ENCODE peak calls at places on chromosome 2, in seven cellular contexts. F, N, G, B, E, X and L are unnamed samples.

GRCh38 chr2:211802611-211803010 is 736.0 kb downstream of the ERBB4 start:
- DNase-seq in N (no peak), F (no peak), E (no peak), G (no peak), B (no peak), X (no peak), L (no peak)

GRCh38 chr2:201813996-201814845 is 7.9 kb downstream of the CDK15 start:
- DNase-seq in G (no peak), F (no peak), E (no peak), B (no peak), X (no peak), N (no peak), L (no peak)

GRCh38 chr2:96342085-96342484 is 6.5 kb downstream of the NCAPH start:
- DNase-seq in X (no peak), N (no peak), E (peak; percentile 67), B (no peak), F (peak; percentile 78), G (no peak), L (no peak)

GRCh38 chr2:240988146-240988545 is 10.3 kb upstream of the SNED1 start:
- DNase-seq in B (no peak), G (peak; percentile 18), N (no peak), F (no peak), E (peak; percentile 9), X (no peak), L (no peak)

GRCh38 chr2:214006601-214007000 is 404.3 kb upstream of the VWC2L start:
- DNase-seq in F (no peak), G (no peak), E (no peak), N (no peak), X (no peak), B (no peak), L (peak; percentile 63)

GRCh38 chr2:27723372-27724144 is 48.0 kb upstream of the MRPL33 start:
- DNase-seq in E (peak; percentile 27), F (peak; percentile 73), N (peak; percentile 62), X (peak; percentile 71), B (peak; percentile 89), G (peak; percentile 80), L (no peak)

GRCh38 chr2:121071058-121071504 is 213.9 kb downstream of the TFCP2L1 start:
- DNase-seq in G (peak; percentile 64), E (no peak), N (peak; percentile 19), X (peak; percentile 72), B (peak; percentile 83), F (peak; percentile 75), L (no peak)

GRCh38 chr2:26807788-26808460 is 22.1 kb downstream of the CENPA start:
- DNase-seq in F (no peak), G (no peak), B (peak; percentile 54), X (no peak), E (no peak), N (no peak), L (no peak)

GRCh38 chr2:42073739-42074138 is 25.9 kb downstream of the PKDCC start:
- DNase-seq in G (no peak), X (no peak), E (no peak), N (no peak), F (no peak), B (no peak), L (no peak)
- H3K27ac ChIP-seq in G (no peak overlapping the region), X (no peak overlapping the region), E (no peak overlapping the region), N (no peak overlapping the region), F (no peak overlapping the region), B (no peak overlapping the region), L (no peak overlapping the region)

GRCh38 chr2:118112771-118113334 is 24.6 kb downstream of the INSIG2 start:
- DNase-seq in N (peak; percentile 87), G (no peak), B (no peak), F (peak; percentile 99), X (no peak), E (no peak), L (peak; percentile 93)

GRCh38 chr2:118114863-118115262 is 26.6 kb downstream of the INSIG2 start:
- DNase-seq in G (no peak), X (no peak), N (no peak), F (peak; percentile 11), B (no peak), E (no peak), L (no peak)

GRCh38 chr2:118119158-118119715 is 31.0 kb downstream of the INSIG2 start:
- DNase-seq in N (no peak), B (no peak), E (no peak), G (no peak), X (no peak), F (no peak), L (no peak)

GRCh38 chr2:118118479-118118878 is 30.2 kb downstream of the INSIG2 start:
- DNase-seq in E (no peak), F (no peak), G (no peak), X (no peak), N (peak; percentile 32), B (no peak), L (peak; percentile 62)

DNA sequence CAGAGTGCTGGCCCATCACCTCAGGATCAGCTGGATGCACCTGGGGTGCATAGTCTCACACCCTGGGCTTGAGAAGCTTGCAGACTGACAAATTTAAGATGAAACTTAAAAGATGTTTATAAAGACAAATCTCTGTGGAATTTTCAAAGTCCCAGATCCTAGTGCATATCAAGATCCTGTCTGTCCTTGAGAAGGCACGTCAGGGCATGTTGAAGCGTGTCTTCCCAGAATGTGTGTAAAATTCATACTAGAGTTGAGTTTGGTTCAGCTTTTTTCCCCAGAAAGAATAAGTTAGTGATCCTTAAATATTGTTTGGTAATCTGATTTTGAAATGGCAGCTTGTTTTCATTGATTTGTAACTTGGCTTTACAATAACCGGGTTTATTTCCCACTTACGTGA is 27.5 kb downstream of the INSIG2 start:
- DNase-seq in N (no peak), G (no peak), B (no peak), X (no peak), F (no peak), E (no peak), L (peak; percentile 71)
- H3K4me1 ChIP-seq in N (peaks cover 27% of the 10 kb centered on the region), G (no peaks in the 10 kb centered on the region), B (no peaks in the 10 kb centered on the region), X (peaks cover 19% of the 10 kb centered on the region), F (peaks cover 42% of the 10 kb centered on the region), E (no peaks in the 10 kb centered on the region), L (peaks cover 46% of the 10 kb centered on the region)

DNA sequence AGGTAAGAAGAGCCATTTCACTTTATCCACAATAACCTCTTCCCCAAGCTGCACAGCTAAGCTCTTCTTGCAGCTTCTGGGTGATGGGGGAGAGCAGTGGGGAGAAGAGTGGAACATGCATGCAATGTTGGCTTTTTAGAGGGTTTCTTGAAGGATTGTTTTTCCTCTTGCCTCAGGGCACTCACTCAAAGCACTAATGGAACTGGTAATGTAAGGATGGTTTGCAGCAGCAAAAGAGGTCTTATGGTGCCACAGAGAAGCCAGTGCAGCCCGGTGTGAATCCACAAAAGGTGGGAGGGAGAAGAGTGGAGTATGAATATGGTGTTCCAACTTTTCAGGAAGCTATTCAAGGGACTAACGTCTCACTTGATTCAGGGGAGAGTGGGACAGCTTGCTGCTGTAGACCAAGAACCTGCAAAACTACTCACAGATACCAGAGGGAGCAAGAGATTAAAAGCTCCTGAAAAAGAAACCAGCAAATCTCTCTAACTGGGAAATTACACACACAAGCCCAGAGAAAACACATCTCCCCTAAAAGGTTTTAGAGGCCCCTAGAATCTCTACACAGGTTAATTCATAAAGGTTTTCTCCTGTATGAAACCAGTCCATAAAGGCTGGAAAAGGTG is 116.4 kb downstream of the CHN1 start:
- DNase-seq in X (no peak), B (no peak), N (no peak), G (no peak), F (no peak), E (no peak), L (no peak)
- TF ChIP-seq CTCF in X (no peak), B (no peak), N (no peak), G (no peak), F (no peak), E (no peak), L (peak; percentile 18)

GRCh38 chr2:130391058-130391871 is 35.4 kb downstream of the PTPN18 start:
- DNase-seq in E (peak; percentile 71), X (peak; percentile 86), N (peak; percentile 47), F (peak; percentile 74), G (peak; percentile 63), B (peak; percentile 84), L (peak; percentile 49)

GRCh38 chr2:130390460-130391057 is 34.7 kb downstream of the PTPN18 start:
- DNase-seq in F (no peak), N (no peak), B (no peak), G (no peak), E (no peak), X (peak; percentile 58), L (no peak)

GRCh38 chr2:130388221-130388907 is 32.5 kb downstream of the PTPN18 start:
- DNase-seq in X (no peak), E (no peak), G (no peak), F (no peak), B (no peak), N (no peak), L (no peak)

GRCh38 chr2:130389363-130389762 is 33.5 kb downstream of the PTPN18 start:
- DNase-seq in G (no peak), X (no peak), E (no peak), B (no peak), F (no peak), N (no peak), L (no peak)

DNA sequence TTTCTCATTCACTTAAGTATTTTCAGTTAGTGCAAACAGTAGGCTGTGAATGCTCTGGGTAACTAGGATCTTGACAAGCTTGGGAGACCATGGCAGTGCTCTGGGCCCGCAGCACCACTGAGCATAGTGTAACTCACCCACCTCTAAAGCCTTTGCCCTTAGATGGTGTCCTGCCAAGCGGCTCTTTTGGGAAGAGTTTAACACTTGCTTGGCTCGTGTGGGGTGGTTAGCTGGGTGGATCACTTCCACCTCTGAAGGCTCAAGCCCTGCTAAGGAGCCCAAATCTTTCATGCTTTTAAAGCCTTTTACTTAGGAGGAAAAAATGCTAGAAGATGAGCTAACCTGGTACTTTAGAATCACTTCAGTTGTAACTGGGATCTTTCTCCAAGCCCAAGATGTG is 33.9 kb downstream of the PTPN18 start:
- DNase-seq in E (no peak), N (no peak), B (no peak), X (no peak), F (no peak), G (no peak), L (no peak)
- H3K27ac ChIP-seq in E (no peak overlapping the region), N (no peak overlapping the region), B (no peak overlapping the region), X (no peak overlapping the region), F (no peak overlapping the region), G (no peak overlapping the region), L (no peak overlapping the region)

GRCh38 chr2:108583903-108584520 is 49.7 kb downstream of the LIMS1 start:
- DNase-seq in E (peak; percentile 53), B (peak; percentile 80), X (peak; percentile 62), N (no peak), G (peak; percentile 76), F (peak; percentile 88), L (peak; percentile 60)
- H3K4me1 ChIP-seq in E (peaks cover 5% of the 10 kb centered on the region), B (peaks cover 10% of the 10 kb centered on the region), X (peaks cover 4% of the 10 kb centered on the region), N (no peaks in the 10 kb centered on the region), G (peaks cover 8% of the 10 kb centered on the region), F (peaks cover 49% of the 10 kb centered on the region), L (peaks cover 43% of the 10 kb centered on the region)